ENCODE peak calls at places on chromosome 1, in ten cellular contexts. Y, S, A, N, X, M, Z, P, F and H are unnamed samples.

GRCh38 chr1:91610829-91611228 is 110.2 kb downstream of the CDC7 start:
- DNase-seq in Y (no peak), S (no peak), A (no peak), N (no peak), X (no peak), M (no peak), Z (no peak), P (no peak), F (no peak), H (no peak)

GRCh38 chr1:147628441-147628840 is 41.9 kb downstream of the ACP6 start:
- DNase-seq in Y (no peak), S (no peak), A (no peak), N (no peak), X (no peak), M (no peak), Z (no peak), P (no peak), F (no peak), H (no peak)

GRCh38 chr1:221777434-221778072 is 35.7 kb upstream of the DUSP10 start:
- DNase-seq in Y (no peak), S (peak), A (no peak), N (no peak), X (no peak), M (no peak), Z (no peak), P (no peak), F (no peak), H (no peak)

GRCh38 chr1:2833454-2834145 is 32.1 kb upstream of the TTC34 start:
- DNase-seq in Y (no peak), S (no peak), A (no peak), N (no peak), X (peak), M (no peak), Z (no peak), P (no peak), F (no peak), H (no peak)

GRCh38 chr1:1954831-1955441 is 35.9 kb upstream of the TMEM52 start:
- DNase-seq in Y (no peak), S (no peak), A (no peak), N (no peak), X (no peak), M (no peak), Z (peak), P (no peak), F (no peak), H (no peak)

GRCh38 chr1:231036416-231036815 is 3.6 kb downstream of the FAM89A start:
- DNase-seq in Y (no peak), S (no peak), A (no peak), N (peak), X (no peak), M (no peak), Z (no peak), P (no peak), F (no peak), H (no peak)

GRCh38 chr1:181140891-181141290 is 52.4 kb downstream of the IER5 start:
- DNase-seq in Y (no peak), S (no peak), A (no peak), N (no peak), X (no peak), M (no peak), Z (no peak), P (no peak), F (no peak), H (no peak)

GRCh38 chr1:62194651-62195282 is at the start of gene L1TD1:
- DNase-seq in Y (peak), S (no peak), A (peak), N (no peak), X (no peak), M (no peak), Z (no peak), P (no peak), F (no peak), H (peak)

GRCh38 chr1:245875581-245876263 is 631.4 kb downstream of the SMYD3 start:
- DNase-seq in Y (no peak), S (no peak), A (no peak), N (no peak), X (no peak), M (no peak), Z (no peak), P (no peak), F (no peak), H (no peak)

GRCh38 chr1:38489844-38490270 is 369.7 kb downstream of the RRAGC start:
- DNase-seq in Y (peak), S (peak), A (peak), N (no peak), X (no peak), M (no peak), Z (peak), P (peak), F (no peak), H (peak)

GRCh38 chr1:16127676-16128337 is 28.1 kb downstream of the EPHA2 start:
- DNase-seq in Y (no peak), S (no peak), A (no peak), N (no peak), X (no peak), M (no peak), Z (no peak), P (no peak), F (no peak), H (no peak)